ENCODE peak calls at places on chromosomes 12 and 14, in four cellular contexts. One of them, this sample, is unnamed.

GRCh38 chr12:103441437-103442186 is 54.2 kb downstream of the C12orf42 start:
- DNase-seq in prostate gland: no peak
- DNase-seq in K562: no peak
- DNase-seq in A549: no peak
- DNase-seq in this sample: no peak

GRCh38 chr12:69405466-69405865 is 45.9 kb downstream of the YEATS4 start:
- DNase-seq in prostate gland: no peak
- DNase-seq in K562: no peak
- DNase-seq in A549: peak
- DNase-seq in this sample: peak

GRCh38 chr12:66733321-66733720 is 54.4 kb upstream of the GRIP1 start:
- DNase-seq in prostate gland: no peak
- DNase-seq in K562: no peak
- DNase-seq in A549: no peak
- DNase-seq in this sample: no peak

GRCh38 chr14:59305836-59306555 is 117.5 kb downstream of the DAAM1 start:
- DNase-seq in prostate gland: no peak
- DNase-seq in K562: no peak
- DNase-seq in A549: no peak
- DNase-seq in this sample: no peak

GRCh38 chr14:73026243-73026844 is 562 bp downstream of the ZFYVE1 start:
- DNase-seq in prostate gland: no peak
- DNase-seq in K562: no peak
- DNase-seq in A549: no peak
- DNase-seq in this sample: peak

GRCh38 chr14:77660754-77661153 is 44.3 kb upstream of the SPTLC2 start:
- DNase-seq in prostate gland: no peak
- DNase-seq in K562: no peak
- DNase-seq in A549: no peak
- DNase-seq in this sample: no peak

GRCh38 chr12:15700595-15700994 is 88.6 kb downstream of the EPS8 start:
- DNase-seq in prostate gland: no peak
- DNase-seq in K562: no peak
- DNase-seq in A549: no peak
- DNase-seq in this sample: peak

GRCh38 chr12:13223941-13224340 is 27.4 kb downstream of the EMP1 start:
- DNase-seq in prostate gland: no peak
- DNase-seq in K562: no peak
- DNase-seq in A549: no peak
- DNase-seq in this sample: no peak

GRCh38 chr14:69151458-69152180 is 1.3 kb downstream of the DCAF5 start:
- DNase-seq in prostate gland: peak
- DNase-seq in K562: peak
- DNase-seq in A549: peak
- DNase-seq in this sample: peak

GRCh38 chr14:41830679-41831078 is 224.0 kb downstream of the LRFN5 start:
- DNase-seq in prostate gland: no peak
- DNase-seq in K562: no peak
- DNase-seq in A549: no peak
- DNase-seq in this sample: no peak

GRCh38 chr12:2578191-2578590 is 216.6 kb upstream of the FKBP4 start:
- DNase-seq in prostate gland: no peak
- DNase-seq in K562: no peak
- DNase-seq in A549: no peak
- DNase-seq in this sample: no peak

GRCh38 chr12:42584539-42585174 is 4.9 kb downstream of the PRICKLE1 start:
- DNase-seq in prostate gland: no peak
- DNase-seq in K562: no peak
- DNase-seq in A549: no peak
- DNase-seq in this sample: no peak

GRCh38 chr14:58395815-58396626 is at the start of gene TOMM20L:
- DNase-seq in prostate gland: peak
- DNase-seq in K562: peak
- DNase-seq in A549: peak
- DNase-seq in this sample: peak

GRCh38 chr12:82505150-82505549 is 146.8 kb downstream of the METTL25 start:
- DNase-seq in prostate gland: no peak
- DNase-seq in K562: no peak
- DNase-seq in A549: no peak
- DNase-seq in this sample: no peak

GRCh38 chr12:71397433-71397954 is 42.1 kb upstream of the LGR5 start:
- DNase-seq in prostate gland: no peak
- DNase-seq in K562: no peak
- DNase-seq in A549: no peak
- DNase-seq in this sample: no peak

GRCh38 chr12:58419905-58420304 is 478.5 kb downstream of the ATP23 start:
- DNase-seq in prostate gland: no peak
- DNase-seq in K562: no peak
- DNase-seq in A549: no peak
- DNase-seq in this sample: no peak

GRCh38 chr14:91997492-91997891 is 42.4 kb downstream of the TRIP11 start:
- DNase-seq in prostate gland: no peak
- DNase-seq in K562: peak
- DNase-seq in A549: no peak
- DNase-seq in this sample: no peak

GRCh38 chr12:86945685-86946196 is 689.5 kb upstream of the MGAT4C start:
- DNase-seq in prostate gland: no peak
- DNase-seq in K562: no peak
- DNase-seq in A549: no peak
- DNase-seq in this sample: no peak

GRCh38 chr12:65952737-65953209 is 128.5 kb downstream of the HMGA2 start:
- DNase-seq in prostate gland: no peak
- DNase-seq in K562: no peak
- DNase-seq in A549: peak
- DNase-seq in this sample: no peak

GRCh38 chr12:58176296-58176869 is 235.0 kb downstream of the ATP23 start:
- DNase-seq in prostate gland: peak
- DNase-seq in K562: peak
- DNase-seq in A549: peak
- DNase-seq in this sample: peak

GRCh38 chr12:121023799-121024198 is 7.5 kb upstream of the C12orf43 start:
- DNase-seq in prostate gland: no peak
- DNase-seq in K562: no peak
- DNase-seq in A549: no peak
- DNase-seq in this sample: no peak

GRCh38 chr12:128864516-128865186 is 11.4 kb downstream of the GLT1D1 start:
- DNase-seq in prostate gland: no peak
- DNase-seq in K562: no peak
- DNase-seq in A549: no peak
- DNase-seq in this sample: no peak

GRCh38 chr14:51534623-51535022 is 117.1 kb upstream of the FRMD6 start:
- DNase-seq in prostate gland: peak
- DNase-seq in K562: no peak
- DNase-seq in A549: no peak
- DNase-seq in this sample: no peak

GRCh38 chr12:3950714-3951320 is 77.6 kb upstream of the PARP11 start:
- DNase-seq in prostate gland: no peak
- DNase-seq in K562: no peak
- DNase-seq in A549: no peak
- DNase-seq in this sample: no peak

GRCh38 chr12:24561882-24562760 is 386.8 kb downstream of the BCAT1 start:
- DNase-seq in prostate gland: peak
- DNase-seq in K562: no peak
- DNase-seq in A549: peak
- DNase-seq in this sample: no peak

GRCh38 chr14:49134940-49135339 is 451.2 kb downstream of the RPS29 start:
- DNase-seq in prostate gland: no peak
- DNase-seq in K562: no peak
- DNase-seq in A549: no peak
- DNase-seq in this sample: no peak

GRCh38 chr14:59187802-59188460 is 536 bp upstream of the DAAM1 start:
- DNase-seq in prostate gland: peak
- DNase-seq in K562: peak
- DNase-seq in A549: peak
- DNase-seq in this sample: no peak

GRCh38 chr12:113469893-113470743 is 1.6 kb downstream of the LHX5 start:
- DNase-seq in prostate gland: no peak
- DNase-seq in K562: no peak
- DNase-seq in A549: no peak
- DNase-seq in this sample: no peak

GRCh38 chr12:40286583-40286982 is 61.8 kb downstream of the LRRK2 start:
- DNase-seq in prostate gland: no peak
- DNase-seq in K562: no peak
- DNase-seq in A549: no peak
- DNase-seq in this sample: no peak

DNA sequence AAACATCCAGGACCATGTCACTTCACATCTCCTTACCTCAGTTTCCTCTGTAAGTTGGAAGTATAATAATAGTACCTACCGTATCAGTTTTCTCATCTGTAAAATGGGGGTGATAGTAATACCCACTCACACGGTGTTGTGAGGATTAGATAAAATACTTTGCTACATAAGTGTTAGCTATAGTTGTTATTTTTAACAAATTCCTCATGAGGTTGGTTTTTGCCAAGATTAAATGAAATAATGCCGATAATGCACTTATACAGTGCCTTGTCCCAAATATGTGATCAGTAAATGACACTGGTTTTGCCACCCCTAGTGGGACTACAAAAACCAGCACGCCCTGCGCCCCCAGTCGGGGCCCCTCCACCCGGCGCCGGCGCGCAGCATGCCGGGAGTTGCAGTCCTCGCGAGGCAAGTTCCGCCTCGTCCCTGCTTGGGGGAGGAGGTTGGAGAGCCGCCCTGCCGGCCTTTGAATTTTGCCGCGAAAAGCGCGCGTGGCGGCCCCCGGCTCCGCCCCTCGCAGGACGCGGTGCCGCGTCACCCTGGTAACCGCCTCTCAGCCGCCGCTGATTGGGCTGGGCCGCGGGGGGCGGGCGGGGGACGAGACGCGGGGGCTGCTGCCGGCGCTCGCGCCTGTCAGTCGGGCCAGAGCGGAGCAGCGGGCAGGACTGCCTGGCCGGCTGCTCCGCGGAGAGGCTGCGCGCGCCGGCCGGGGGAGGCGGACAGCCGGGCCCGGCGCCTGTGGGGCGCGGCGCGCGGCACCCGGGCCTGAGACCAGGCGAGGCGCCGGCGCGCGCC is at the start of gene FAM222A:
- DNase-seq in prostate gland: peak
- DNase-seq in K562: peak
- DNase-seq in A549: peak
- DNase-seq in this sample: peak
- TF ChIP-seq POLR2A in prostate gland: peak
- TF ChIP-seq POLR2A in K562: no peak
- TF ChIP-seq POLR2A in A549: peak
- TF ChIP-seq POLR2A in this sample: peak

GRCh38 chr12:50845021-50845647 is 2.4 kb downstream of the TMPRSS12 start:
- DNase-seq in prostate gland: no peak
- DNase-seq in K562: no peak
- DNase-seq in A549: no peak
- DNase-seq in this sample: no peak

GRCh38 chr12:50839032-50839431 is 3.7 kb upstream of the TMPRSS12 start:
- DNase-seq in prostate gland: no peak
- DNase-seq in K562: no peak
- DNase-seq in A549: no peak
- DNase-seq in this sample: no peak

GRCh38 chr12:50840809-50841487 is 1.8 kb upstream of the TMPRSS12 start:
- DNase-seq in prostate gland: no peak
- DNase-seq in K562: no peak
- DNase-seq in A549: no peak
- DNase-seq in this sample: no peak

GRCh38 chr12:50841654-50842531 is 833 bp upstream of the TMPRSS12 start:
- DNase-seq in prostate gland: no peak
- DNase-seq in K562: no peak
- DNase-seq in A549: no peak
- DNase-seq in this sample: no peak

GRCh38 chr12:50842637-50843493 is at the start of gene TMPRSS12:
- DNase-seq in prostate gland: peak
- DNase-seq in K562: no peak
- DNase-seq in A549: no peak
- DNase-seq in this sample: no peak
- TF ChIP-seq POLR2A in prostate gland: no peak
- TF ChIP-seq POLR2A in K562: no peak
- TF ChIP-seq POLR2A in A549: no peak
- TF ChIP-seq POLR2A in this sample: no peak

GRCh38 chr12:91928501-91928900 is 217.1 kb downstream of the BTG1 start:
- DNase-seq in prostate gland: no peak
- DNase-seq in K562: no peak
- DNase-seq in A549: no peak
- DNase-seq in this sample: no peak

GRCh38 chr12:91922674-91923073 is 223.0 kb downstream of the BTG1 start:
- DNase-seq in prostate gland: no peak
- DNase-seq in K562: no peak
- DNase-seq in A549: no peak
- DNase-seq in this sample: no peak

GRCh38 chr12:91923864-91924263 is 221.8 kb downstream of the BTG1 start:
- DNase-seq in prostate gland: no peak
- DNase-seq in K562: no peak
- DNase-seq in A549: no peak
- DNase-seq in this sample: no peak

GRCh38 chr12:91924827-91925226 is 220.8 kb downstream of the BTG1 start:
- DNase-seq in prostate gland: no peak
- DNase-seq in K562: no peak
- DNase-seq in A549: no peak
- DNase-seq in this sample: no peak

GRCh38 chr12:91926810-91927209 is 218.8 kb downstream of the BTG1 start:
- DNase-seq in prostate gland: no peak
- DNase-seq in K562: no peak
- DNase-seq in A549: peak
- DNase-seq in this sample: no peak
- TF ChIP-seq POLR2A in prostate gland: no peak
- TF ChIP-seq POLR2A in K562: no peak
- TF ChIP-seq POLR2A in A549: no peak
- TF ChIP-seq POLR2A in this sample: no peak

DNA sequence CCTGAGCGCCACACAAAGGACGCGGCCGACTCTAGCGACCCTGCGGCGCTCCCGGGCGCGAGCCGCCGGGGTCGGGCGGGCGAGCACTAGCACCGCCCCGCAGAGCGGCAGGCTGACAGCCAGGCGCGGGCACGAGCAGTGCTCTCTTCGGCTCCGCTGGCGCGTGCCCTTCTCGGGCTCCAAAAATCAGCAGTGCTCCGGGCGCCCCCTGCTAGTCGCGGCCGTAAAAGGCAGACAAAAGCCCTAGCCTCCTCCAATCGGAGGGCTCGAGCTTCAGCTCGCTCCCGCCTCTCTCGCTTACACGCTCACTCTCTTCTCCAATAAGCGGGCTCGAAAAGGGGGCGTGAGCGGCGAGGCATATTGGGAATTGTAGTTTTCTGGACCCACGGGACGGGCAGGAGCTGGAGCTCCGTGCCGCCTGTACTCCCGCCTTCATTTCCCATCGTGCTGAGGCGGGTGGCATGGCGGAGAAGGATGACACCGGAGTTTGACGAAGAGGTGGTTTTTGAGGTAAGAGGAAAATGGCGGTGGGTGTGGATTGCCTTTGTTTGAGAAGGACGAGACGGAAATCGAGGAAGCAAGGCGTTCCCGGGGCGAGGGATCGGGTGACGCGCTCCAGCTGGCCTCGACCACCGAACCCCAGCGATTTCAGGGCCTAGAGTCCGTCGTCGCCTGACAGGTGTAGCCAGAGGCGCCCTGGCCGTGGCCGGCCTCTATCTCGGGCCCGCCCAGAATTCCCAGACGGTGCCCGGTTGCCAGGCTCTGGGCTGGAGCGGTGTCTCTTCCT is at the start of the genes FGD6 and VEZT:
- DNase-seq in prostate gland: peak
- DNase-seq in K562: peak
- DNase-seq in A549: peak
- DNase-seq in this sample: peak
- TF ChIP-seq POLR2A in prostate gland: peak
- TF ChIP-seq POLR2A in K562: peak
- TF ChIP-seq POLR2A in A549: peak
- TF ChIP-seq POLR2A in this sample: peak

GRCh38 chr14:103562135-103562384 is 397 bp downstream of the BAG5 start:
- DNase-seq in prostate gland: no peak
- DNase-seq in K562: no peak
- DNase-seq in A549: no peak
- DNase-seq in this sample: no peak
- TF ChIP-seq POLR2A in prostate gland: no peak
- TF ChIP-seq POLR2A in K562: no peak
- TF ChIP-seq POLR2A in A549: no peak
- TF ChIP-seq POLR2A in this sample: no peak

This sample was measured in H54.